ENCODE peak calls at places on chromosomes 4 and X, in four cellular contexts. C is Calu3, A is AG09309, Z is mucosa of descending colon. H is an unnamed sample.

GRCh38 chrX:153944140-153944799 is at the start of gene RENBP:
- DNase-seq in C (no peak), A (no peak), Z (peak), H (no peak)

GRCh38 chr4:83364312-83364711 is 29.7 kb upstream of the HPSE start:
- DNase-seq in C (no peak), A (no peak), Z (no peak), H (no peak)

GRCh38 chrX:103734125-103734760 is 23.5 kb downstream of the TMEM31 start:
- DNase-seq in C (no peak), A (no peak), Z (no peak), H (no peak)

GRCh38 chrX:113001836-113002235 is 161.2 kb upstream of the AMOT start:
- DNase-seq in C (no peak), A (no peak), Z (no peak), H (no peak)

GRCh38 chrX:1537031-1537715 is at the start of gene P2RY8:
- DNase-seq in C (peak), A (no peak), Z (peak), H (no peak)

GRCh38 chrX:84865113-84865512 is 138.6 kb upstream of the APOOL start:
- DNase-seq in C (peak), A (no peak), Z (peak), H (no peak)

GRCh38 chr4:81214518-81215218 is 354 bp downstream of the PRKG2 start:
- DNase-seq in C (peak), A (no peak), Z (peak), H (no peak)

GRCh38 chr4:54230479-54231418 is 1.7 kb downstream of the PDGFRA start:
- DNase-seq in C (no peak), A (no peak), Z (no peak), H (no peak)

GRCh38 chr4:2247128-2248043 is 5.5 kb upstream of the HAUS3 start:
- DNase-seq in C (no peak), A (no peak), Z (no peak), H (no peak)

GRCh38 chr4:156472624-156473023 is 499.0 kb downstream of the PDGFC start:
- DNase-seq in C (no peak), A (no peak), Z (no peak), H (no peak)

GRCh38 chr4:8289151-8289750 is 19.7 kb downstream of the HTRA3 start:
- DNase-seq in C (no peak), A (no peak), Z (no peak), H (no peak)

GRCh38 chrX:24702362-24703184 is 8.9 kb downstream of the POLA1 start:
- DNase-seq in C (no peak), A (no peak), Z (no peak), H (no peak)

GRCh38 chrX:68829594-68830485 is 1.0 kb downstream of the EFNB1 start:
- DNase-seq in C (no peak), A (no peak), Z (peak), H (no peak)

GRCh38 chr4:143286733-143287570 is 49.7 kb upstream of the GAB1 start:
- DNase-seq in C (no peak), A (peak), Z (no peak), H (no peak)

GRCh38 chr4:183588169-183588675 is 70.8 kb downstream of the RWDD4 start:
- DNase-seq in C (no peak), A (peak), Z (no peak), H (peak)

GRCh38 chr4:59180969-59181368 is 2019.2 kb upstream of the ADGRL3 start:
- DNase-seq in C (no peak), A (no peak), Z (no peak), H (no peak)

GRCh38 chr4:23278845-23279244 is 586.1 kb downstream of the GBA3 start:
- DNase-seq in C (no peak), A (no peak), Z (no peak), H (no peak)

GRCh38 chr4:151485541-151486131 is 76.7 kb downstream of the FHIP1A start:
- DNase-seq in C (no peak), A (peak), Z (no peak), H (no peak)

GRCh38 chrX:53383376-53384087 is 38.9 kb downstream of the SMC1A start:
- DNase-seq in C (no peak), A (no peak), Z (no peak), H (no peak)

GRCh38 chrX:69133561-69134542 is 31.4 kb downstream of the PJA1 start:
- DNase-seq in C (peak), A (peak), Z (peak), H (no peak)

GRCh38 chr4:106584590-106584989 is 216.0 kb upstream of the GIMD1 start:
- DNase-seq in C (no peak), A (no peak), Z (no peak), H (no peak)

GRCh38 chr4:113788888-113789287 is 27.4 kb upstream of the CAMK2D start:
- DNase-seq in C (no peak), A (no peak), Z (no peak), H (no peak)

GRCh38 chrX:74526786-74527185 is 87.6 kb downstream of the RLIM start:
- DNase-seq in C (no peak), A (no peak), Z (no peak), H (no peak)

GRCh38 chr4:60744767-60745166 is 455.4 kb upstream of the ADGRL3 start:
- DNase-seq in C (no peak), A (no peak), Z (no peak), H (no peak)

GRCh38 chrX:26848511-26848910 is 614.6 kb downstream of the PPP4R3C start:
- DNase-seq in C (no peak), A (no peak), Z (no peak), H (no peak)

GRCh38 chr4:121551271-121551670 is 145.5 kb downstream of the ANXA5 start:
- DNase-seq in C (no peak), A (no peak), Z (no peak), H (no peak)

GRCh38 chr4:13872145-13872544 is 244.6 kb upstream of the BOD1L1 start:
- DNase-seq in C (no peak), A (no peak), Z (no peak), H (no peak)

GRCh38 chrX:133493366-133493765 is 78.1 kb upstream of the GPC4 start:
- DNase-seq in C (no peak), A (no peak), Z (no peak), H (no peak)

GRCh38 chrX:102604327-102604726 is 5.0 kb downstream of the ARMCX5 start:
- DNase-seq in C (no peak), A (no peak), Z (no peak), H (no peak)

GRCh38 chrX:102599084-102599949 is at the start of gene ARMCX5:
- DNase-seq in C (peak), A (peak), Z (peak), H (peak)

DNA sequence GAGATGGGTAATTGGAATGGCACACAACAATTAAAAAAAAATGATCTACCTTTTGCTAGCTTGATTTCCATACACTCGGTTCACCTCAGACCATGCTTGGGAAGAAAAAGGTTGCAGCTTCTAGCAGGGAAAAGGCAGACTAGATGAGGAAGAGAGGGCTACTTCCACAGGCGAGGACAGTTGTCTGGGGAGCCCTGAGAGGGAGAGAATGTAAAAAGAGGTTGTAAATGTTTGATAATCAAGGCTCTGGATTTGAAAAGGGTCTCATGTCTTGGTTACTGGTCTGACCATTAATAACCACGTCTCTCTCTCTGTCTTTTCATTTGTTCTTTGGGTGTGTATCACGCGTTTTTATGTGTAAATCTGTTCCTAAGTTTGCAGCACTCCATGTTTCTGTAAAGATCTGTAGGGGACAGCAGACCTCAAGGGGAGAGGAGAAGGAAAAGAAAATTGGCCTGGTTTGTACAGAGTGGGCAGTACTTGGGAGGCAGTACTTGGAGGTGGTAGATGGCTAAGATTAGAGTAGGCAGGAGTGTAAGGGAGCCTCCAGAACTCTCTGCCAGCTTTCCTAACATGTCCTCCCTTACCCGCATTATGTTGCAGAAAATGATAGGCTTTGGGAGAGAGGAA is 750 bp downstream of the ARMCX5 start:
- DNase-seq in C (no peak), A (no peak), Z (no peak), H (no peak)
- TF ChIP-seq CTCF in C (no peak), A (no peak), Z (no peak), H (peak)

GRCh38 chrX:148885203-148885602 is 384.8 kb downstream of the AFF2 start:
- DNase-seq in C (no peak), A (no peak), Z (no peak), H (no peak)
- TF ChIP-seq CTCF in C (no peak), A (no peak), Z (no peak), H (no peak)

GRCh38 chrX:118329179-118329578 is 16.7 kb upstream of the WDR44 start:
- DNase-seq in C (no peak), A (no peak), Z (no peak), H (no peak)

GRCh38 chrX:118324588-118324987 is 21.3 kb upstream of the WDR44 start:
- DNase-seq in C (no peak), A (no peak), Z (no peak), H (no peak)

GRCh38 chrX:118325453-118325852 is 20.5 kb upstream of the WDR44 start:
- DNase-seq in C (no peak), A (no peak), Z (no peak), H (no peak)
- TF ChIP-seq CTCF in C (no peak), A (peak), Z (no peak), H (peak)

DNA sequence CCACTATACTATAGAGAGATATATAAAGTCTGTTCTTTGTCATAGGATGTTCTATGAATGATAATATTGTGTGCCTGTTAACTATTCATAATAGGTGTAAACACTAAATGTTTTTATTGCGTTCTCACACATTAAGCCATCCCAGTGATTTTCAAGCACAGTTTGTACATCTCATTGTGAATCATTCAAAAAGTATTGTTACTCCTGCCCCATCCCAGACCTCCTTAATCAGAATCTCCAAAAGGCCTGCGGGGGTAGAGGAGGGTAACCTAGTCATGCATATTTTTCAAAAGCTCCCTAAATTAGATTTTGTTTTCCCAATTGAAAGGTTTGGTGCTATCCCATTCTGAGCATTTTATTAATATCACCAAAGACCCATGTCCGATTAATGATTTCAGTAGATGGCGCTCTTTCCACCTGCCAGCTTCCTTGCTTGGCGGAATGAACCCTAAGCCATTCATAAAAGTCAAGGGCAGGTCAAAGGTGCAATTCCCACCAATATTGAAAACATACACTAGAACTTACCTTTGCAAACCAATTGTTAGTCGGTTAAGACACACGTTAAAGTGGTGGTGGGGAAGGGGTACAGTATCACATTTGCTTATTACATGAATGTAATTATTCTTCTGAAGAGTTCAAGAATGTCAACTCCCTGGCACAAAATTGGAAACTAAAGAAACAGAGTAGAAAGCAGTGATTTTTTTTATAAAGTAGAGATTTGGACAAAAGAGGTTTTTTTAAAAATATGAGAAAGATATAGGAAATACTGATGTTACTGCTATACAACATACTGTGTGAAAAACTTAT is 5.8 kb upstream of the TET2 start:
- DNase-seq in C (peak), A (no peak), Z (peak), H (no peak)
- TF ChIP-seq CTCF in C (peak), A (peak), Z (peak), H (peak)

GRCh38 chr4:3701271-3702083 is 64.7 kb upstream of the ADRA2C start:
- DNase-seq in C (no peak), A (no peak), Z (no peak), H (no peak)
- TF ChIP-seq CTCF in C (no peak), A (no peak), Z (no peak), H (no peak)

DNA sequence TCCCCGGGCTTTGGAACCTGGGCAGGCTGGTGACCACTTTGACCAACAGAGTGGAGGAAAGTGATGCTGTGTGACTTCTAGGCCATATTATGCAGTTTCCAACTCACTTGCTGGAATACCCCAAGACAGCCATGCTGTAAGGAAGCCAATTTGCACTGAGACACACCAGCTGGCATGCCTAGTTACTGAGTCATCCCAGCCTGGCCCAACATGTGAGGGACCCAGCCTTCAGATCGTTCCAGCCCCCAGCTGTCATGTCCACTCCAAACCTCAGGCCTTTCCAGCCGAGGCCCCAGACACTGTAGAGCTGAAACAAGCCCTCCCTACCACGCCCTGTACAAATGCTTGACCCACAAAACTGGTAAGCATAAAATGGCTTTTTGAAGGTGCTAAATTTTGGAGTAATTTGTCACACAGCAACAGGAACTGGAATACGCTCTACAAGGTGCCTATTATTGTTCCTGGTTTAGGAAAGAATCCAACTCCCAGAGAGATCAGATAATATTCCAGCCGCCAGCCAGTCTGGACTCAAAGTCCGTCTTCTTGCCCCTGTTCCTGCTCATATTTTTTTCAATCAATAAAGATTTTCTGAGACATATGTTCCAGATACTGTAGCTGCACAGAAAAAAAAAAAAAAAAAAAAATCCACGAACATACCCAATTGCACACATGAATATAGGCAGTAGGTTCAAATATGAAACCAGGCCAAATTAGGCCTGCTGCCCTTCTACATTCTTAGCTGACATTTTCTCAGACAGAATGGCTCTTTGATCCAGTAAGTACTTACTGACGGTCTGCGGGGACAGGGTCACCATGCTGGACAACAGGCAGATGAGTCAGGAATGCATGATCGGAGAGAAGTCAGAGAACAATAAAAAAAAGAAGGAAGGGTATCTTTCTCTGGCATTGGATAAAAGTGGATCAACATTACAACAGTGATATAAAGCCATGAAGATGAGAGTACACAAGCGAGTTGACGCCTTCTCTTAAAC is 35.1 kb downstream of the SH3KBP1 start:
- DNase-seq in C (no peak), A (no peak), Z (no peak), H (no peak)
- TF ChIP-seq CTCF in C (no peak), A (no peak), Z (no peak), H (no peak)

GRCh38 chr4:154511990-154512389 is 20.4 kb upstream of the DCHS2 start:
- DNase-seq in C (no peak), A (no peak), Z (no peak), H (no peak)

GRCh38 chr4:154507170-154507569 is 15.6 kb upstream of the DCHS2 start:
- DNase-seq in C (peak), A (no peak), Z (no peak), H (no peak)

GRCh38 chr4:154503598-154503997 is 12.0 kb upstream of the DCHS2 start:
- DNase-seq in C (peak), A (peak), Z (no peak), H (no peak)

DNA sequence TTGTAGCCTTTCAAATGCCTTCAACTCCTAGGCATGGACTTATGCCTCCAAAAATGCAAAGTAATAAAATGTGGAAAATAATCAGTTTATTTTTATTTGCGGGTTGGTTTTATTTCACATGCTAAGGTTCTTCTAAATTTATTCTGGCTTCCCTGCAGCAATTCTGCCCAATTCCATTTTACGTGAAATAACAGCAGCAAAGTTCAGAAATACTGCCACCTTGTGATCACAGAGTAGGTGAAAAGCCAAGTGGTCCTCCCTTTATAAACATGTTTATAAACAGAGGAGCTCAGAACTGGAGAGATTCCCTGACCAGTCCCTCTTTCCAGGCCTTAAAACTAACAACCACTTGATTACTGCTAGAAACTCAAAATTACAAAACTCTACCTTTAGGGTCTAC is 14.7 kb upstream of the DCHS2 start:
- DNase-seq in C (peak), A (peak), Z (peak), H (no peak)
- TF ChIP-seq CTCF in C (peak), A (peak), Z (no peak), H (peak)

DNA sequence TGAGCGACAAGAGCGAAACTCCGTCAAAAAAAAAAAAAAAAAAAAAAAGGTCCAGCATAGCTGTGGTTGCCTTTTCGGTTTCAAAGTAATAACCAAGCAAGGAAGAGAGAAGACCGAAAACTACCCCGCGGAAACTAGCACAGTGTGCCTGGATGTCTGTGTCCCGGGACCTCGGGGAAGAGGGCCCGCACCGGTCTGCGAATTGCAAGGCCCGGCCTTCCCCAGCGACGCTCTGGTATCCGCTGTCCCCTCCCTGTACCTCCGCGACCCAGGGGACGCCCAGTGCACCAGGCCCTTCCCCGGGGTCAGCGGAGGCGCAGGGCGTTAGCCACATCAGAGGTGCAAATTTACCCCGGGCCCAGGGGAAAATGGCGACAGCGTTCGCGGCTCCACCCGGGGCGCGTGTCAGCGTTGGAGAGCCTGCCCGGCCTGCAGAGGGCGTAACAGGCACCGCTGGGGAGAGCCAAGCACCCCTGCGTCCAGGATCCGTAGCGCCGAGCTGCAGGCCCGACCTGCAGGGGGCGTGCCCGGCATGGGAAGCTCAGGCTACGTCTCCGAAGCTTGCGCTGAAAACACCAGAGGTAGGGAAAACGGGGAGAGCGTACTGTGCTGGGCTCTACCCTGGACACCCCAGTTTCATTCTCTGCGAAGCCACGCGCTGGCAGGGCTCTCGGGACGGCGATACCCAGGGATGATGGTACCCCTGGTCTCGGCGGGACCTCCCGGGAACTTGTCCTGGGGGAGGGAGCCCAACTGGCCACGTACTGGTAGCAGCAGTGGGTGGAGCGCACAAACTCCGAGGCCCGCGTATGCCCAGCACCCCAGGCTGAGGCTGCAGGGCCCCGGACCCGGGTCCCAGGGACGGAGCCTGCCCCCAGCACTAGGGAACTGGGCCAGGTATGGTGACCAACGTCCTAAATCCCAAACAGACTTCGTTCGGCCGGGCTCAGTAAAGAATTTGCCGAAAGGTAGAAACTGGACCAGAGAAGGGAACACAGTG is 16.2 kb downstream of the NKX6-1 start:
- DNase-seq in C (no peak), A (no peak), Z (peak), H (no peak)
- TF ChIP-seq CTCF in C (no peak), A (peak), Z (peak), H (peak)

DNA sequence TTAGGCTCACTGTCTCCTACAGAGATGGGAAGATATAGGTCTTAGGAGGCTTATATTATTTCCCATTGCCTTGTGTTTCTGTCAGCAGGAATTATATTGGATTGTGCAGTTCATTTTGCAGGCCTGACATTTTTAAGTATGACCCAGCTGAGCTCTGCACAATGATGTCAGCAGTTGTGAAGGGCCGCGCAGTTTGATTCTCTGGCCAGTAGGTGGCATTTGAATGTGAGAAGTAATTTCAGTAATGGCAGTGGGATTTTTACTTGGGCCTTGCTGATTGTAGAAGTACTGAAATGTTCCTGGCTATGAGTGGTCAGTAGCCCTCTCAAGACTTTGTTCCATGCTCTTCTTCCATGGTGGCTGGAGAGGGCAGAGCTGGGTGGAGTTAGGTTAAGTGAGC is 247.2 kb upstream of the MTMR8 start:
- DNase-seq in C (no peak), A (no peak), Z (peak), H (no peak)
- TF ChIP-seq CTCF in C (no peak), A (no peak), Z (no peak), H (no peak)